ENCODE peak calls at places on chromosomes 4 and X, in eight cellular contexts. G, C, L, H, I, S, J and R are unnamed samples. For H3K27me3, the result is how much of the 10 kb centered on the place peaks cover.

GRCh38 chrX:17590892-17591740 is 146.2 kb upstream of the SCML1 start:
- DNase-seq in L (peak), S (peak), C (no peak), I (peak), G (peak), H (peak), J (peak), R (no peak)

GRCh38 chr4:36222702-36223101 is 21.6 kb downstream of the ARAP2 start:
- DNase-seq in S (no peak), H (no peak), I (peak), C (no peak), J (no peak), L (no peak), G (no peak), R (no peak)

GRCh38 chrX:79515529-79515928 is 148.4 kb upstream of the ITM2A start:
- DNase-seq in L (no peak), C (no peak), J (no peak), G (no peak), S (no peak), I (no peak), H (no peak), R (no peak)

GRCh38 chr4:163913571-163913970 is 419.1 kb downstream of the TMA16 start:
- DNase-seq in H (no peak), C (no peak), G (no peak), S (no peak), L (no peak), I (no peak), J (no peak), R (no peak)

GRCh38 chr4:89196745-89197144 is 85.4 kb downstream of the TIGD2 start:
- DNase-seq in H (no peak), G (no peak), S (no peak), I (peak), L (no peak), C (no peak), J (peak), R (no peak)

GRCh38 chr4:60962286-60962685 is 237.8 kb upstream of the ADGRL3 start:
- DNase-seq in I (peak), G (no peak), C (no peak), H (no peak), S (no peak), J (no peak), L (no peak), R (no peak)

GRCh38 chr4:25795566-25796454 is 67.0 kb downstream of the SEL1L3 start:
- DNase-seq in H (no peak), S (no peak), L (no peak), G (peak), C (no peak), J (peak), I (peak), R (no peak)

GRCh38 chr4:84324303-84324702 is 174.8 kb downstream of the NKX6-1 start:
- DNase-seq in H (no peak), S (no peak), G (no peak), L (no peak), J (no peak), I (no peak), C (no peak), R (no peak)

GRCh38 chrX:10010686-10011085 is 43.5 kb downstream of the CLDN34 start:
- DNase-seq in S (no peak), H (no peak), J (peak), G (peak), L (no peak), I (peak), C (no peak), R (no peak)

GRCh38 chr4:186942745-186943606 is 219.3 kb upstream of the FAT1 start:
- DNase-seq in S (no peak), J (no peak), L (no peak), I (no peak), H (no peak), C (no peak), G (peak), R (no peak)

DNA sequence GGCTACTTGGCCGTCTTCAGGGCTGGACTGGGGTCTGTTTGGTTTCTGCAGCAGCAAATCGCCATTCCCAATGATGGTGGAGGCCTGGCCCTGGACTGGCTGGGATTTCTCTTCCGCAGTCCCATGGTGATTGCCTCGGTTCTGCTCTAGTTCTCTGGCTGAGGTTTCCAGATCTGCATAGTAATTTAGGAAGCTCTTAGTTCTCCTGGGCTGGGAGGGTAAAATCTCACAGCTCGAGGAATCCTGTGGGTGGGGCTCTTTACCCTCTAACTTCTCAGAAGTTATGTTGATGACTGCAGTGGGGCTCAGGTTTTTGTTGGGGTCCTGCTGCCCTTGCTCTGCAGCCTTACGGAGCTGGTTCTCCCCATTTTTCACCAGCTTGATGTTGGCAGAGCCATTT is 200.6 kb downstream of the APBB2 start:
- DNase-seq in S (no peak), I (no peak), C (no peak), L (no peak), J (no peak), H (peak), G (no peak), R (no peak)
- H3K4me3 ChIP-seq in S (no peak), I (no peak), C (no peak), L (no peak), J (no peak), H (no peak), G (no peak), R (no peak)

GRCh38 chr4:74219241-74219640 is 61.3 kb downstream of the MTHFD2L start:
- DNase-seq in H (no peak), G (no peak), L (no peak), S (no peak), I (no peak), J (no peak), C (no peak), R (no peak)
- TF ChIP-seq CTCF in H (no peak), G (no peak), L (no peak), S (no peak), I (no peak), J (no peak), C (no peak), R (no peak)

DNA sequence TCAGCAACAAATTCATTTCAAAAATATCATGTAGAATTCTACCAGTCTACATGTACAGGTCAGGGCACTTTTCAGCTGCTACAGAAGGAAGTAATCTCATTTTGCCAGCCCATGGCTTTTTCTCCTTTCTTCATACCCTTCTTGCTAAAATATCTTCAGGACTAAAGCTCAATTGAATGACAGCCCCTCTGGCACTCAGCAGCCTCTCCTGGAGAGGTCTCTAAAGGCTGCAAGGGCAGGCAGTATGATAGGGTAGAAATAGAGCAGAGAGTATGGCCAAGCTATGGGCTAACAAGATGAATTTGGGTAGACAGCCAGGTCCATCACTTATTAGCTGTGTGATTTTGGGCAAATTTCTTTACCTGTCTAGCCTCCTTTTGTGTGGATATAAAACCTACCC is 224.6 kb upstream of the RPL34 start:
- DNase-seq in S (no peak), I (no peak), L (no peak), C (no peak), G (no peak), J (no peak), H (no peak), R (no peak)
- H3K27me3 ChIP-seq in S (under half), I (under half), L (under half), C (under half), G (under half), J (under half), H (under half), R (under half)

GRCh38 chrX:125742811-125743210 is 423.1 kb downstream of the TEX13C start:
- DNase-seq in H (no peak), G (no peak), C (no peak), J (no peak), I (no peak), L (no peak), S (no peak), R (no peak)
- H3K4me3 ChIP-seq in H (no peak), G (no peak), C (no peak), J (no peak), I (no peak), L (no peak), S (no peak), R (no peak)

GRCh38 chrX:37380920-37381319 is 31.8 kb downstream of the PRRG1 start:
- DNase-seq in C (no peak), I (peak), S (no peak), G (peak), H (no peak), L (no peak), J (peak), R (no peak)
- TF ChIP-seq CTCF in C (no peak), I (no peak), S (no peak), G (no peak), H (no peak), L (no peak), J (no peak), R (no peak)

GRCh38 chr4:146654976-146655761 is 16.5 kb downstream of the POU4F2 start:
- DNase-seq in H (no peak), C (no peak), I (no peak), L (no peak), G (peak), S (no peak), J (no peak), R (no peak)

GRCh38 chr4:146649232-146649631 is 10.5 kb downstream of the POU4F2 start:
- DNase-seq in G (no peak), H (no peak), J (no peak), L (no peak), C (no peak), S (no peak), I (no peak), R (no peak)

GRCh38 chr4:146650034-146650433 is 11.3 kb downstream of the POU4F2 start:
- DNase-seq in S (no peak), J (no peak), C (no peak), I (no peak), L (no peak), G (no peak), H (no peak), R (no peak)

GRCh38 chr4:146654648-146654975 is 15.9 kb downstream of the POU4F2 start:
- DNase-seq in S (no peak), I (no peak), C (no peak), J (no peak), G (no peak), L (no peak), H (no peak), R (no peak)
- H3K27me3 ChIP-seq in S (half or more), I (half or more), C (under half), J (under half), G (under half), L (half or more), H (under half), R (under half)